ENCODE peak calls at places on chromosomes 3 and 15, in seven cellular contexts. P is body of pancreas, K is Peyer's patch, Q is psoas muscle, W is substantia nigra, F is mammary epithelial cell, S is adrenal gland. X is an unnamed sample.

GRCh38 chr3:57268416-57268815 is 24.1 kb downstream of the ASB14 start:
- DNase-seq in S (no peak), P (no peak), W (no peak), K (no peak), Q (no peak), F (no peak), X (no peak)

GRCh38 chr15:57323806-57324589 is 52.3 kb upstream of the CGNL1 start:
- DNase-seq in W (no peak), K (peak), Q (no peak), S (peak), P (no peak), F (peak), X (peak)

GRCh38 chr3:31252216-31253185 is 280.2 kb upstream of the STT3B start:
- DNase-seq in W (no peak), P (no peak), Q (no peak), F (no peak), S (no peak), K (no peak), X (no peak)

GRCh38 chr3:144900366-144900765 is 928.7 kb downstream of the DIPK2A start:
- DNase-seq in F (no peak), W (no peak), Q (no peak), S (no peak), P (no peak), K (no peak), X (no peak)

GRCh38 chr3:138444104-138444503 is 9.7 kb downstream of the ESYT3 start:
- DNase-seq in S (no peak), Q (no peak), F (no peak), K (no peak), W (no peak), P (no peak), X (no peak)

GRCh38 chr15:60703196-60703933 is 224.4 kb upstream of the ICE2 start:
- DNase-seq in Q (peak), K (no peak), F (no peak), P (peak), S (no peak), W (no peak), X (no peak)

GRCh38 chr3:195236801-195237570 is 34.0 kb downstream of the XXYLT1 start:
- DNase-seq in K (peak), Q (peak), P (no peak), S (no peak), F (no peak), W (no peak), X (no peak)

GRCh38 chr3:37946531-37946889 is 44.1 kb upstream of the VILL start:
- DNase-seq in K (no peak), P (no peak), W (no peak), F (no peak), Q (no peak), S (no peak), X (no peak)

GRCh38 chr3:107366766-107367165 is 10.5 kb upstream of the CCDC54 start:
- DNase-seq in W (no peak), F (no peak), Q (no peak), S (no peak), K (no peak), P (no peak), X (no peak)

GRCh38 chr3:107365051-107365450 is 12.2 kb upstream of the CCDC54 start:
- DNase-seq in K (no peak), W (no peak), Q (no peak), S (no peak), F (no peak), P (no peak), X (no peak)

GRCh38 chr3:107369791-107370190 is 7.4 kb upstream of the CCDC54 start:
- DNase-seq in Q (no peak), P (no peak), W (no peak), S (no peak), K (no peak), F (no peak), X (no peak)

GRCh38 chr3:107368999-107369398 is 8.2 kb upstream of the CCDC54 start:
- DNase-seq in Q (no peak), W (no peak), P (no peak), K (no peak), F (no peak), S (no peak), X (no peak)

DNA sequence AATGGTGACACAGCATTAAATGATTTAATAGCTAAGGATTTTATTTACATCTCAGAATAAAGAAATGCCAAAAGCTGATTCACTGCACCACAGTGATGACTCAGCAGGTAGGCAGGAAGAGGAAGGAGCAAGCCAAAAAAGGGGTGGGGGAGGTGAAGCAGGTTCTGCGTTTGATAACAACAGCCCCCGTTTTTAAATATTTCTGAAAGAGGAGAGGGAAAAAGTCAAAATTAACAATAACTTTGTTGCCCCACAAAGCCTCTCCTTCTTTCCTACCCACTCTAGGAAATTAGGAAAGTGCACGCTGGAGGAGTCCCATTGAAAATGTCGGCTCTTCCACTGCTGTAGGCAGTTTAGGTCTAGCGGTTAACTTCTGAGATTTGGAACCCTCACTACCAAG is 9.9 kb upstream of the CCDC54 start:
- DNase-seq in S (peak), W (no peak), P (peak), F (peak), K (no peak), Q (no peak), X (peak)
- H3K27ac ChIP-seq in S (no peak), W (no peak), P (no peak), F (no peak), K (no peak), Q (no peak), X (peak)

DNA sequence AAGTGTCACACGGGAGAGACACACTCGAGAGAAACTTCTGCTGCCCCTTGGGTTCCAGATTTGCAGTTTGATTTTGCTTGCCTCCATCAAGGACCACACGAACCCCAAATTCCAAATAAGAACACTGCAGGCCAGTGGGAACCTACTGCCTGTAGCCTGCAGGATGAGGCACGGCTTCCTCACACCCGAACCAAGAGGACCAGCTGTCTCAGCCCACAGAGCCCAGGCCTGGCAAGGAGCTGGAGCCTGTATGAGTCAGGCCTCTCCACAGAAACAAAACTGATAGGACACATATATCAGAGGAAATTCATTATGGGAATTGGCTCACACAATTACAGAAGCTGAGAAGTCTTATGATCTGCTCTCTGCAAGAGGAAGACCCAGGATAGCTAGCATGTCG is 188.1 kb upstream of the NSMCE3 start:
- DNase-seq in S (peak), F (no peak), Q (no peak), P (no peak), K (no peak), W (no peak), X (no peak)
- H3K27ac ChIP-seq in S (no peak), F (no peak), Q (no peak), P (no peak), K (no peak), W (no peak), X (no peak)

GRCh38 chr3:25429960-25430941 is 2.2 kb downstream of the RARB start:
- DNase-seq in P (no peak), K (no peak), W (no peak), Q (no peak), F (peak), S (no peak), X (no peak)
- H3K27ac ChIP-seq in P (no peak), K (no peak), W (no peak), Q (peak), F (no peak), S (no peak), X (peak)

GRCh38 chr3:113933746-113934145 is 14.1 kb upstream of the ZDHHC23 start:
- DNase-seq in P (no peak), K (no peak), Q (no peak), S (no peak), F (no peak), W (no peak), X (no peak)
- H3K27ac ChIP-seq in P (no peak), K (no peak), Q (no peak), S (no peak), F (no peak), W (no peak), X (no peak)

GRCh38 chr15:100668321-100668690 is 65.9 kb downstream of the ASB7 start:
- DNase-seq in K (no peak), P (no peak), W (no peak), S (no peak), Q (no peak), F (no peak), X (no peak)
- H3K27ac ChIP-seq in K (peak), P (no peak), W (no peak), S (no peak), Q (peak), F (no peak), X (no peak)

X was measured in epithelial cell of prostate.